ENCODE peak calls at places on chromosome 2, in four cellular contexts. J is psoas muscle, M is cardiac muscle cell, X is astrocyte of the cerebellum. I is an unnamed sample.

GRCh38 chr2:101120124-101120996 is 30.8 kb downstream of the TBC1D8 start:
- DNase-seq in J (peak), X (no peak), M (no peak), I (peak)

GRCh38 chr2:190653931-190654330 is 5.0 kb downstream of the NAB1 start:
- DNase-seq in J (no peak), M (no peak), X (no peak), I (no peak)

GRCh38 chr2:160175169-160176130 is 24.6 kb downstream of the ITGB6 start:
- DNase-seq in X (no peak), J (no peak), M (no peak), I (no peak)

GRCh38 chr2:101150306-101151140 is 659 bp downstream of the TBC1D8 start:
- DNase-seq in X (no peak), J (peak), M (peak), I (no peak)

GRCh38 chr2:229096667-229097066 is 174.4 kb downstream of the PID1 start:
- DNase-seq in J (no peak), X (no peak), M (no peak), I (no peak)

GRCh38 chr2:239279508-239280295 is 121.1 kb downstream of the HDAC4 start:
- DNase-seq in J (no peak), X (no peak), M (no peak), I (no peak)

GRCh38 chr2:27496357-27497287 is at the start of gene GCKR:
- DNase-seq in X (no peak), J (no peak), M (no peak), I (no peak)

GRCh38 chr2:13193900-13194299 is 477.2 kb downstream of the TRIB2 start:
- DNase-seq in M (peak), X (peak), J (no peak), I (peak)

GRCh38 chr2:98643496-98644100 is 35.2 kb downstream of the UNC50 start:
- DNase-seq in J (no peak), M (no peak), X (no peak), I (no peak)

GRCh38 chr2:30656079-30656478 is 151.2 kb downstream of the CAPN13 start:
- DNase-seq in J (no peak), X (no peak), M (no peak), I (no peak)

GRCh38 chr2:138699421-138699820 is 80.8 kb downstream of the NXPH2 start:
- DNase-seq in J (no peak), M (no peak), X (no peak), I (no peak)

GRCh38 chr2:189406612-189407011 is 34.7 kb upstream of the WDR75 start:
- DNase-seq in X (no peak), J (no peak), M (no peak), I (no peak)

GRCh38 chr2:189409136-189409535 is 32.1 kb upstream of the WDR75 start:
- DNase-seq in X (no peak), J (no peak), M (no peak), I (no peak)

GRCh38 chr2:189407944-189408209 is 33.4 kb upstream of the WDR75 start:
- DNase-seq in M (no peak), J (no peak), X (no peak), I (no peak)

GRCh38 chr2:189408294-189408693 is 33.0 kb upstream of the WDR75 start:
- DNase-seq in X (no peak), J (no peak), M (no peak), I (no peak)

DNA sequence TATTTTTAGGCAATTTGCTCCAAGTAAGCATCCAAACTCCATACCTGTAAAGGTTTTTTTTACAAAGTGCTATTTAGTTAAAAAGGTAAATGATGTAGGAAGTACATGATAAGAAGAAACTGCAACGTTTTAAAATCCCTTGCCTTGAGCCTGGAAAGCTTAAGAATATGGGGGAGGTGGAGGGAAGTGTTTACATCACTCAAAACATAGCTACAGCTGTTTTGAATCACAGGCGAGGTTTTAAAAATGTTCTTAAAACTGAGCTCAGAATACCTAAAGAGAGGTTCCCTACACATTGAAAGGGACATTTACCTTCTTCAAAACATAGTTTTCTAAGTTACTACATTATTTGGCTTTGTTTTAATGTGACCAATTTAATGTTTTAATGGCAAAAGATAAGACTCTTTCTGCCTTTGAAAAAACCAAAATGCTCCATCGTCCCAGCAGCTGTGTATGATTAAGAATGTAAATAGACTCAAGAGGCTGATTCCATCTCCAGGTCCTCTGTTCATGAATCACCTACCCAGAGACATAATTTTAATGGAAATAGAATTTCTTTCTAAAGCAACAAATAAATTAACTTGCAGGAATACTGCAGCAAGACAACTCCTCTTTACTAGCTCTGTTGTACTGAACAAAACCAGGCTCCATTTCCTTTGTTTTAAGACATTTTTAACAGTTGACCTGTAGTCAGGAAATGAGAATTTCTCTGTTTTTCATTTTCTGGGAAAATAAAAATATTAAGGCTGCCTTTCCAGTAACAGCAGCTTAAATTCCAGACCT is 33.9 kb upstream of the WDR75 start:
- DNase-seq in X (peak), M (no peak), J (no peak), I (no peak)
- H3K4me3 ChIP-seq in X (no peak), M (no peak), J (no peak), I (no peak)

GRCh38 chr2:97095661-97096060 is 979 bp upstream of the FAHD2B start:
- DNase-seq in J (no peak), M (no peak), X (no peak), I (no peak)
- H3K4me3 ChIP-seq in J (peak), M (no peak), X (no peak), I (peak)

GRCh38 chr2:5022056-5022455 is 670.1 kb upstream of the SOX11 start:
- DNase-seq in M (peak), J (no peak), X (no peak), I (no peak)
- H3K4me3 ChIP-seq in M (no peak), J (no peak), X (no peak), I (no peak)

GRCh38 chr2:38010995-38011394 is 65.0 kb downstream of the CYP1B1 start:
- DNase-seq in M (no peak), X (no peak), J (no peak), I (no peak)
- H3K4me3 ChIP-seq in M (no peak), X (no peak), J (no peak), I (no peak)

GRCh38 chr2:74081030-74081429 is 66.7 kb downstream of the BOLA3 start:
- DNase-seq in X (no peak), J (no peak), M (no peak), I (no peak)

GRCh38 chr2:74087696-74088095 is 60.0 kb downstream of the BOLA3 start:
- DNase-seq in J (no peak), M (no peak), X (no peak), I (no peak)

GRCh38 chr2:74080346-74080745 is 67.4 kb downstream of the BOLA3 start:
- DNase-seq in X (no peak), J (no peak), M (no peak), I (no peak)

GRCh38 chr2:74086001-74086400 is 61.7 kb downstream of the BOLA3 start:
- DNase-seq in X (no peak), M (no peak), J (no peak), I (no peak)

DNA sequence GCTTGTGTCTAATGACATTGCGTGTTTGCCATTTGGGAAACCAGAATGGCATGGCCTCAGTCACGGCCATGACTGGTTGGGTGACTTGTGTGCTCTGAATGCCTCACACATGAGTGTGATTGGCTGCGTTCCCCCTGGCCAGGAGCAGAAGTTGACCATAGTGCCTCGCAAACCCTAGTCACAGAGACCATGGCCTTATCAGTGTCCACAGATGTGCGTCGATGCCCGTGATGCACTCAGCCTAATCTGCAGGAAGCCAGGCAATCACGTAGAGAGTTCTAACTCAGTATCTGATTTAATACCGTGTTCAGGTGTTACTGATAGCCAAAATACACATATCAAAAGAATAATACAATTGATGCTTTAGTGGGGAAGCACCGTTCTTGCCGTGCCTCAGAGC is 64.0 kb downstream of the BOLA3 start:
- DNase-seq in X (no peak), M (no peak), J (no peak), I (no peak)
- H3K4me3 ChIP-seq in X (no peak), M (no peak), J (no peak), I (no peak)

GRCh38 chr2:216689397-216689796 is 6.0 kb downstream of the IGFBP5 start:
- DNase-seq in X (no peak), J (no peak), M (no peak), I (no peak)

GRCh38 chr2:216693414-216694100 is 1.8 kb downstream of the IGFBP5 start:
- DNase-seq in X (no peak), M (no peak), J (no peak), I (no peak)

GRCh38 chr2:216692636-216693413 is 2.5 kb downstream of the IGFBP5 start:
- DNase-seq in J (peak), M (peak), X (no peak), I (no peak)

GRCh38 chr2:216690451-216691209 is 4.7 kb downstream of the IGFBP5 start:
- DNase-seq in X (no peak), J (peak), M (no peak), I (no peak)

GRCh38 chr2:216691210-216691741 is 4.1 kb downstream of the IGFBP5 start:
- DNase-seq in M (peak), X (no peak), J (peak), I (no peak)
- H3K4me3 ChIP-seq in M (peak), X (peak), J (peak), I (peak)

DNA sequence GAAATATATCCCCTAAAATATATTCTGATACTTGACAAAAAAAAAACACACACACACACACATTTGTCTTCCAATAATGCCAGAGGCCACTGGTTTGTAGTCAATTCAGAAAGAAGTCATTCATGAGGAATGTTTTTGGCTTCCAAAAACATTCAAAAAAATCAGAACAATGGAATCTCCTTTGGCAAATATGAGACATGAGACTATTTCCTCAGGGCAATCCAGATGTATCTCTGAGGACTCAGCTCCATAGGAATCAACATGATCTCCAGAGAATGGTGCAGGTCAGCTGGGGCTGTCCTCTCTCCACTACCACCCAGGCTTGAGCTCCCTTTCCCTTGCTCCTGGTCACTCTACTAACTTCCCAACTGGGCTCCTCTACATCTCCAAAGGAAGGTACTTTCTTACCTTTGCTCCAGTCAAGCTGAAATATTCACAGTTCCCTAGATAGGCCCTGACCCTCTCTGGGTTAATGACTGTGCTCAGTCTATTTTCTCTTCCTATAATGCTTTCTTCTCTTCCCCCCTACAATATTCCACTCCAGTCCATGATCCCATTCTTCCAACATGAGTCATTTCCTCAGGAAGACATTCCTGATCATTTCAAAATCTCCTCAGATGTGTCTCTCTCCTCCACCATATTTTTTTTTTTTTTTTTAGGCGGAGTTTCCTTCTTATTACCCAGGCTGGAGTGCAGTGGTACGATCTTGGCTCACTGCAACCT is 145.3 kb downstream of the C1D start:
- DNase-seq in J (no peak), M (no peak), X (peak), I (peak)
- H3K4me3 ChIP-seq in J (no peak), M (no peak), X (no peak), I (no peak)

GRCh38 chr2:74201596-74201995 is 3.2 kb downstream of the MTHFD2 start:
- DNase-seq in J (no peak), X (no peak), M (no peak), I (no peak)

GRCh38 chr2:74205113-74205512 is 6.7 kb downstream of the MTHFD2 start:
- DNase-seq in J (no peak), X (no peak), M (no peak), I (no peak)

GRCh38 chr2:74205586-74205985 is 7.2 kb downstream of the MTHFD2 start:
- DNase-seq in J (no peak), M (no peak), X (no peak), I (no peak)

GRCh38 chr2:74206180-74206688 is 7.8 kb downstream of the MTHFD2 start:
- DNase-seq in J (no peak), X (peak), M (no peak), I (peak)

GRCh38 chr2:74204436-74204835 is 6.0 kb downstream of the MTHFD2 start:
- DNase-seq in J (no peak), M (no peak), X (no peak), I (no peak)
- H3K4me3 ChIP-seq in J (no peak), M (no peak), X (no peak), I (no peak)